ENCODE peak calls at places on chromosomes 4 and X, in ten cellular contexts. C is OCI-LY7; D is lower lobe of right lung; X is vagina; N is tibial nerve; V is adipocyte; F is naive thymus-derived CD4-positive, alpha-beta T cell; E is hepatocyte; O is CD4-positive, CD25-positive, alpha-beta regulatory T cell; L is mammary epithelial cell. S is an unnamed sample. For H3K9me3, the result is how much of the 10 kb centered on the place peaks cover.

GRCh38 chrX:84453351-84454246 is 48.7 kb downstream of the HDX start:
- DNase-seq in C (no peak), D (no peak), X (no peak), N (no peak), V (no peak), F (no peak), E (no peak), O (no peak), L (peak), S (no peak)

GRCh38 chr4:133921280-133922195 is 280.1 kb downstream of the PABPC4L start:
- DNase-seq in C (no peak), D (no peak), X (no peak), N (no peak), V (peak), F (no peak), E (peak), O (no peak), L (no peak), S (no peak)

GRCh38 chrX:109537324-109537665 is 651 bp downstream of the NXT2 start:
- DNase-seq in C (no peak), D (no peak), X (no peak), N (no peak), V (peak), F (no peak), E (peak), O (no peak), L (peak), S (no peak)

GRCh38 chr4:6195602-6196319 is 4.6 kb downstream of the JAKMIP1 start:
- DNase-seq in C (no peak), D (no peak), X (no peak), N (no peak), V (no peak), F (no peak), E (no peak), O (no peak), L (no peak), S (no peak)

GRCh38 chrX:16852617-16853179 is 17.5 kb downstream of the RBBP7 start:
- DNase-seq in C (no peak), D (no peak), X (no peak), N (no peak), V (no peak), F (no peak), E (no peak), O (no peak), L (peak), S (no peak)

GRCh38 chr4:155604718-155605601 is 61.7 kb upstream of the GUCY1A1 start:
- DNase-seq in C (no peak), D (no peak), X (no peak), N (no peak), V (peak), F (no peak), E (no peak), O (no peak), L (peak), S (no peak)

GRCh38 chr4:81152839-81153713 is 61.9 kb downstream of the PRKG2 start:
- DNase-seq in C (no peak), D (no peak), X (no peak), N (no peak), V (no peak), F (no peak), E (no peak), O (no peak), L (peak), S (no peak)

GRCh38 chr4:20832821-20833220 is 132.6 kb downstream of the PACRGL start:
- DNase-seq in C (no peak), D (no peak), X (no peak), N (no peak), V (no peak), F (no peak), E (no peak), O (no peak), L (peak), S (no peak)

GRCh38 chrX:112846114-112846513 is 5.5 kb upstream of the AMOT start:
- DNase-seq in C (no peak), D (no peak), X (no peak), N (no peak), V (no peak), F (no peak), E (peak), O (no peak), L (no peak), S (no peak)

GRCh38 chrX:39196192-39197102 is 395.2 kb downstream of the MID1IP1 start:
- DNase-seq in C (peak), D (no peak), X (no peak), N (peak), V (no peak), F (no peak), E (no peak), O (peak), L (peak), S (no peak)

GRCh38 chrX:23742174-23742692 is 843 bp downstream of the ACOT9 start:
- DNase-seq in C (peak), D (no peak), X (no peak), N (no peak), V (peak), F (no peak), E (peak), O (peak), L (peak), S (no peak)

DNA sequence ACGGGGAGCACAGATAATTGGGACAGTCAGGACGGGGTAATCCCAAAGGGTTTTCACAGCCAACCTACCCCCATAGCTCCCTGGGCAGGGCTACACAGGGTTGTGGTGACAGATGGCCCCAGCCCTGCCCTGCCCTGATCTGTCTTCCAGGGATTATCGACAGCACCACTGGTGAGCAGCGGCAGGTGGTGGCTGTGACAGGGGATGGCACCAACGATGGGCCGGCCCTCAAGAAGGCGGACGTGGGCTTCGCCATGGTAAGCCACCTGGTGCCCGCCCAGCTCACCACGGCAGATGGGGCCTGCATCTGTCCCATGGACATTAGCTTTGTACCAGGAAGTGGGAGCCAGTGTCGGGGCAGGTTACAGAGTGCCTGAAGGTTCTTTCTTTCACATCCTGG is 39.3 kb downstream of the ATP2B3 start:
- DNase-seq in C (no peak), D (no peak), X (no peak), N (no peak), V (no peak), F (no peak), E (no peak), O (no peak), L (no peak), S (no peak)
- H3K9me3 ChIP-seq in C (under half), D (under half), X (under half), N (under half), V (under half), F (under half), E (under half), O (under half), L (under half), S (under half)

GRCh38 chrX:151875270-151876026 is 37.2 kb upstream of the MAGEA4 start:
- DNase-seq in C (no peak), D (no peak), X (no peak), N (no peak), V (no peak), F (no peak), E (no peak), O (no peak), L (peak), S (no peak)
- H3K9me3 ChIP-seq in C (under half), D (under half), X (under half), N (under half), V (under half), F (under half), E (under half), O (under half), L (under half), S (under half)

GRCh38 chr4:190019023-190019858 is 7.8 kb downstream of the FRG2 start:
- DNase-seq in C (no peak), D (no peak), X (no peak), N (no peak), V (no peak), F (no peak), E (no peak), O (no peak), L (no peak), S (no peak)
- H3K9me3 ChIP-seq in C (under half), D (under half), X (under half), N (under half), V (under half), F (under half), E (under half), O (under half), L (under half), S (under half)

DNA sequence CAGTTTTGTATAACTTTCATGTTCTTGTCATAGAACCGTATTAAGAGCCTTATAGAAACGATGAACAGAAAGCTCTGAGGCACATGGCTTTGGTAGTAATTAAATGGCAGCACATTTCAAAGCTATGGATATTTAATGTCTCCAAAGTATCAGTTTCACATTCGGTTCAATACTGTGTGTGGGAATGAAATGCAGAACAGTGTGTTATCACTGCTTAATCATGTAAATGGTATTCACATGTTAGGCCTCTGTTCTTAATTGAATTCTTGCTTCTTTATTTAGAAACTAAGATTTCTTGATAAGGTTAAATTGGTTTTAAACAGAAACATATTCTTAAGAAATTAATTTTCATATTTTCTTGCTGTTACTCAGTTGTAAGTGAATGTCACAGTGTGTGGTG is 701.0 kb upstream of the PITX2 start:
- DNase-seq in C (no peak), D (no peak), X (no peak), N (no peak), V (peak), F (no peak), E (no peak), O (no peak), L (no peak), S (no peak)
- H3K9me3 ChIP-seq in C (under half), D (under half), X (under half), N (under half), V (under half), F (under half), E (under half), O (under half), L (under half), S (under half)

GRCh38 chr4:8738471-8738931 is 133.1 kb downstream of the HMX1 start:
- DNase-seq in C (no peak), D (no peak), X (peak), N (no peak), V (no peak), F (no peak), E (no peak), O (no peak), L (no peak), S (no peak)

GRCh38 chr4:8740666-8741395 is 130.8 kb downstream of the HMX1 start:
- DNase-seq in C (no peak), D (peak), X (peak), N (no peak), V (no peak), F (no peak), E (no peak), O (no peak), L (no peak), S (no peak)

GRCh38 chr4:8737601-8738279 is 133.9 kb downstream of the HMX1 start:
- DNase-seq in C (no peak), D (no peak), X (peak), N (no peak), V (no peak), F (no peak), E (no peak), O (no peak), L (no peak), S (no peak)

GRCh38 chr4:8739820-8740665 is 131.6 kb downstream of the HMX1 start:
- DNase-seq in C (no peak), D (peak), X (no peak), N (no peak), V (no peak), F (no peak), E (no peak), O (no peak), L (no peak), S (no peak)

DNA sequence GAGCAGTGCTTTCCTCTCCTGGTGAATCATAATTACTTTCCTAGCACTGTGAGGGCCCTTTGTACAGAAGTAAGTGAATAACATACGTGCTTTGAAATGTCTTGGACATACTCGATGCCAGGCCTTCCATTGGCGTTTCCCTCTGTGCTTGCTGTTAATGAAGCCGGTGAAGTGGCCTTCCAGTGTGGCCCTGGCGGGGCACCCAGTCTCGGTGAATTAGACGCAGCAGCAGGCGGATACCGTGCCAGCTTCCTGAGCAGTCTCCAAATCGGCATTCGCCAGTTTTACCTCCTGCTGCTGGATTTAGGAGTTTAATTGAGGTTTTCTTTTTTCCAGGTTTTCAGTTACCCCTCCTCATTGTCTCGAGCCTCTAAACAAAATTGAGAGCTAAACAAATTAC is 132.3 kb downstream of the HMX1 start:
- DNase-seq in C (no peak), D (peak), X (no peak), N (no peak), V (no peak), F (no peak), E (no peak), O (no peak), L (no peak), S (no peak)
- H3K9me3 ChIP-seq in C (under half), D (under half), X (under half), N (under half), V (under half), F (under half), E (under half), O (under half), L (under half), S (under half)

GRCh38 chr4:11119474-11119873 is 309.2 kb downstream of the HS3ST1 start:
- DNase-seq in C (no peak), D (no peak), X (no peak), N (no peak), V (no peak), F (no peak), E (no peak), O (no peak), L (no peak), S (no peak)

GRCh38 chr4:11118513-11118912 is 310.2 kb downstream of the HS3ST1 start:
- DNase-seq in C (no peak), D (no peak), X (no peak), N (no peak), V (no peak), F (no peak), E (no peak), O (no peak), L (no peak), S (no peak)

GRCh38 chr4:11120435-11120834 is 308.3 kb downstream of the HS3ST1 start:
- DNase-seq in C (no peak), D (no peak), X (no peak), N (no peak), V (no peak), F (no peak), E (no peak), O (no peak), L (no peak), S (no peak)
- H3K9me3 ChIP-seq in C (under half), D (under half), X (under half), N (under half), V (under half), F (under half), E (under half), O (under half), L (under half), S (under half)

GRCh38 chrX:145817666-145818521 is at the start of gene SLITRK2:
- DNase-seq in C (no peak), D (no peak), X (no peak), N (no peak), V (no peak), F (no peak), E (peak), O (no peak), L (no peak), S (no peak)

GRCh38 chrX:145816607-145817298 is 876 bp upstream of the SLITRK2 start:
- DNase-seq in C (no peak), D (no peak), X (no peak), N (no peak), V (no peak), F (no peak), E (no peak), O (no peak), L (no peak), S (no peak)

GRCh38 chrX:145817299-145817665 is 347 bp upstream of the SLITRK2 start:
- DNase-seq in C (no peak), D (no peak), X (no peak), N (no peak), V (no peak), F (no peak), E (no peak), O (no peak), L (no peak), S (no peak)

GRCh38 chrX:145820825-145821224 is 3.2 kb downstream of the SLITRK2 start:
- DNase-seq in C (no peak), D (no peak), X (no peak), N (no peak), V (no peak), F (no peak), E (no peak), O (no peak), L (no peak), S (no peak)

GRCh38 chrX:145818522-145819075 is 970 bp downstream of the SLITRK2 start:
- DNase-seq in C (no peak), D (no peak), X (no peak), N (no peak), V (no peak), F (no peak), E (no peak), O (no peak), L (no peak), S (no peak)
- H3K9me3 ChIP-seq in C (under half), D (under half), X (under half), N (under half), V (under half), F (under half), E (under half), O (under half), L (under half), S (under half)

GRCh38 chrX:81925812-81926211 is 723.9 kb downstream of the SH3BGRL start:
- DNase-seq in C (no peak), D (no peak), X (no peak), N (no peak), V (no peak), F (no peak), E (no peak), O (no peak), L (no peak), S (no peak)
- H3K9me3 ChIP-seq in C (under half), D (under half), X (under half), N (under half), V (under half), F (under half), E (under half), O (under half), L (under half), S (under half)